ENCODE peak calls at places on chromosomes 2 and 18, in six cellular contexts. E, D, F, Y, Q and R are unnamed samples. For H3K36me3, the result is how much of the 10 kb centered on the place peaks cover.

GRCh38 chr2:159214325-159214865 is 72.1 kb downstream of the WDSUB1 start:
- DNase-seq in E (no peak), D (no peak), Y (no peak), Q (no peak), F (no peak), R (peak)

GRCh38 chr2:215178121-215178520 is 39.7 kb upstream of the ABCA12 start:
- DNase-seq in E (no peak), Q (no peak), D (no peak), Y (no peak), F (no peak), R (no peak)

GRCh38 chr18:33751613-33752221 is 173.7 kb downstream of the ASXL3 start:
- DNase-seq in Y (peak), E (no peak), Q (no peak), D (peak), F (no peak), R (peak)

GRCh38 chr2:120791961-120792295 is 56.3 kb downstream of the GLI2 start:
- DNase-seq in Q (no peak), E (no peak), Y (no peak), F (no peak), D (no peak), R (peak)

GRCh38 chr2:27622921-27623384 is 5.9 kb downstream of the CCDC121 start:
- DNase-seq in F (no peak), Y (peak), D (no peak), Q (no peak), E (no peak), R (peak)

GRCh38 chr18:12092398-12093229 is 1.0 kb upstream of the ANKRD62 start:
- DNase-seq in D (peak), E (no peak), Q (no peak), Y (no peak), F (no peak), R (no peak)

GRCh38 chr2:9154061-9154460 is 52.6 kb upstream of the ASAP2 start:
- DNase-seq in F (no peak), Y (no peak), Q (no peak), E (no peak), D (no peak), R (no peak)

GRCh38 chr2:74045454-74045853 is 60.7 kb downstream of the TET3 start:
- DNase-seq in F (no peak), D (no peak), E (no peak), Y (peak), Q (no peak), R (no peak)

GRCh38 chr2:55420244-55420713 is 623 bp upstream of the CCDC88A start:
- DNase-seq in Y (peak), F (no peak), D (no peak), E (no peak), Q (no peak), R (peak)

GRCh38 chr18:76459687-76460350 is 35.2 kb downstream of the ZNF516 start:
- DNase-seq in D (no peak), F (peak), Q (no peak), E (peak), Y (peak), R (peak)

GRCh38 chr18:51531496-51531895 is 334.0 kb upstream of the MEX3C start:
- DNase-seq in D (no peak), E (no peak), Y (no peak), F (no peak), Q (no peak), R (peak)

GRCh38 chr2:170525566-170525900 is 189.6 kb upstream of the SP5 start:
- DNase-seq in Y (peak), E (peak), F (peak), D (no peak), Q (no peak), R (peak)

GRCh38 chr2:175366814-175367213 is 185.3 kb upstream of the ATP5MC3 start:
- DNase-seq in D (peak), Q (peak), Y (peak), F (peak), E (no peak), R (peak)

GRCh38 chr2:109337221-109337620 is 208.2 kb downstream of the SH3RF3 start:
- DNase-seq in Q (no peak), Y (no peak), F (no peak), E (no peak), D (no peak), R (no peak)

GRCh38 chr18:37661061-37661460 is 95.5 kb upstream of the CELF4 start:
- DNase-seq in Q (no peak), Y (no peak), F (no peak), E (no peak), D (no peak), R (no peak)

GRCh38 chr2:18993756-18994155 is 364.7 kb downstream of the OSR1 start:
- DNase-seq in Q (no peak), Y (peak), D (no peak), F (no peak), E (no peak), R (no peak)

GRCh38 chr2:45610281-45611019 is 617 bp downstream of the SRBD1 start:
- DNase-seq in Q (peak), Y (peak), F (peak), D (peak), E (peak), R (peak)

GRCh38 chr2:57448816-57449215 is 597.8 kb upstream of the VRK2 start:
- DNase-seq in Y (peak), D (no peak), Q (no peak), F (no peak), E (no peak), R (no peak)

GRCh38 chr2:237604960-237605359 is 14.4 kb upstream of the RAB17 start:
- DNase-seq in Q (no peak), D (no peak), E (no peak), F (no peak), Y (no peak), R (no peak)

GRCh38 chr18:62720766-62721613 is 5.6 kb downstream of the PHLPP1 start:
- DNase-seq in F (no peak), Q (no peak), E (no peak), D (no peak), Y (no peak), R (no peak)

GRCh38 chr2:176188969-176189665 is 649 bp downstream of the HOXD1 start:
- DNase-seq in F (peak), E (no peak), Y (no peak), D (peak), Q (no peak), R (no peak)

GRCh38 chr2:102120261-102121259 is 22.0 kb upstream of the IL1R1 start:
- DNase-seq in D (no peak), E (no peak), Q (no peak), F (no peak), Y (no peak), R (no peak)

GRCh38 chr2:197286805-197287595 is 23.6 kb downstream of the ANKRD44 start:
- DNase-seq in Y (peak), E (no peak), F (peak), Q (no peak), D (no peak), R (peak)

GRCh38 chr2:191855382-191855781 is 8.5 kb upstream of the CAVIN2 start:
- DNase-seq in E (no peak), F (no peak), Y (no peak), Q (no peak), D (no peak), R (no peak)

GRCh38 chr2:119694470-119694993 is 15.5 kb downstream of the TMEM177 start:
- DNase-seq in D (no peak), Y (no peak), F (no peak), Q (no peak), E (no peak), R (no peak)

GRCh38 chr2:119697290-119698013 is 18.5 kb downstream of the TMEM177 start:
- DNase-seq in F (no peak), Q (no peak), Y (no peak), D (no peak), E (no peak), R (no peak)

GRCh38 chr2:119694994-119695521 is 16.1 kb downstream of the TMEM177 start:
- DNase-seq in Q (no peak), Y (peak), D (no peak), F (no peak), E (no peak), R (peak)

GRCh38 chr2:119696005-119696404 is 17.0 kb downstream of the TMEM177 start:
- DNase-seq in D (no peak), Y (no peak), E (no peak), Q (no peak), F (no peak), R (no peak)

DNA sequence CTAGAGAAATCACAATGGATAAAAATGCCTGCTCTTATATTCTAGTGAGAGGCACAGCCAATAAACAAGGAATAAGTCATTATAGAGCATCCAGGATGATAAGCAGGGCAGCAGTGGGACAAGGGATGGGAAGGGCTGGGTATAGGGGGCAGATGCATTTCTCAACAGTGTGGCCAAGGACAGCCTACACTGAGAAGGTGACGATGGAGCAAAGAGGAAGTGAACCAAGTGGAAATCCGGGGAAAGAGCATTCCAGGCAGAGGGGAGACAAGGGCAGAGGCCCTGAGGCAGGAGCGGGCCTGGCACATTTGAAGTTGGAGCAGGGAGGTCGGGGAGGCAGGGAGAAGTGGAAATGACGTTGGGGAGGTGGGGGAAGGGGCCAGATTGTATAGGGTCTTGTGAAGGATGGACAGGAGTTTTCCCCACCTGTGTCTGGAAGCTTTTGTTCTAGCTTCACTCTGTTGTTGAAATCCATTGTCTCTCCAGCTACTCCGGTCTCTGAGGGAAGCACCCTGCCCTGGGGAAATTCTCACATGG is 17.6 kb downstream of the TMEM177 start:
- DNase-seq in Q (no peak), E (no peak), F (no peak), D (no peak), Y (no peak), R (no peak)
- H3K4me3 ChIP-seq in Q (no peak), E (no peak), F (no peak), D (no peak), Y (no peak), R (no peak)

GRCh38 chr18:79706658-79707057 is 27.1 kb downstream of the CTDP1 start:
- DNase-seq in D (no peak), F (no peak), Q (no peak), E (no peak), Y (no peak), R (no peak)
- H3K36me3 ChIP-seq in D (under half), F (under half), Q (half or more), E (half or more), Y (under half), R (under half)

GRCh38 chr2:149070681-149071355 is 32.3 kb downstream of the LYPD6B start:
- DNase-seq in Y (no peak), Q (no peak), E (no peak), D (no peak), F (no peak), R (no peak)

GRCh38 chr2:149064365-149064841 is 25.9 kb downstream of the LYPD6B start:
- DNase-seq in D (no peak), E (no peak), F (no peak), Y (no peak), Q (no peak), R (no peak)

GRCh38 chr2:149065236-149065635 is 26.7 kb downstream of the LYPD6B start:
- DNase-seq in Y (no peak), E (no peak), Q (no peak), F (no peak), D (no peak), R (peak)

GRCh38 chr2:149068996-149069888 is 30.7 kb downstream of the LYPD6B start:
- DNase-seq in F (no peak), Q (no peak), Y (peak), E (no peak), D (no peak), R (peak)

GRCh38 chr2:149068225-149068995 is 29.9 kb downstream of the LYPD6B start:
- DNase-seq in E (no peak), Q (no peak), D (no peak), F (no peak), Y (no peak), R (no peak)
- H3K4me3 ChIP-seq in E (no peak), Q (no peak), D (no peak), F (no peak), Y (no peak), R (no peak)

GRCh38 chr2:71664161-71664560 is 210.8 kb downstream of the DYSF start:
- DNase-seq in Q (no peak), F (peak), D (no peak), Y (no peak), E (no peak), R (no peak)
- H3K36me3 ChIP-seq in Q (under half), F (under half), D (under half), Y (under half), E (half or more), R (under half)

GRCh38 chr2:164922119-164922518 is 33.2 kb downstream of the SLC38A11 start:
- DNase-seq in Y (no peak), D (no peak), F (no peak), E (no peak), Q (no peak), R (no peak)

GRCh38 chr2:164917296-164917903 is 37.9 kb downstream of the SLC38A11 start:
- DNase-seq in F (peak), Q (peak), E (no peak), Y (peak), D (peak), R (peak)

DNA sequence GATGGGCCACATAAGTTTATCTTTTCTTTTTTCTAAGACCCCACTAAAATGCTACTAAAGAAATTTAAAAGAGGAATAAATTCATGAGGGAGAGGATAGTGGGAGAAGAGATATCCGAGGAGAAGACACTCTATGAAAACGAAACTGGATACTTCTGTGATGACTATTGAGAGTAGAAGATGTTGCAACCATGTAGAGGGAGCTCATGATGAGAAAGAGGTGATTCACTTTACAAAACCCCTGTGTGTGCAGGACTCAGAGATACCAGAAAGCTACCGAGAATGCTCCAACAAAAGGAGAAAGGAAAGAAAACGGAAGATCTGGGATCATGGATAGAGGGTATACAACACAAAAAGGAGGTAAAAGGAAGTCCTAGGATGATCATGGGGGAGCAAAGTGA is 34.9 kb downstream of the SLC38A11 start:
- DNase-seq in E (no peak), Q (no peak), Y (peak), F (no peak), D (no peak), R (peak)
- H3K4me3 ChIP-seq in E (no peak), Q (no peak), Y (peak), F (no peak), D (no peak), R (no peak)

GRCh38 chr2:218249686-218250085 is 11.1 kb upstream of the GPBAR1 start:
- DNase-seq in D (no peak), Y (no peak), E (no peak), F (no peak), Q (no peak), R (no peak)

GRCh38 chr2:218255441-218255840 is 5.4 kb upstream of the GPBAR1 start:
- DNase-seq in Y (no peak), D (no peak), Q (no peak), F (no peak), E (no peak), R (peak)

GRCh38 chr2:218257390-218257981 is 3.3 kb upstream of the GPBAR1 start:
- DNase-seq in E (no peak), Q (no peak), Y (peak), F (peak), D (peak), R (peak)

GRCh38 chr2:218256612-218257350 is 4.0 kb upstream of the GPBAR1 start:
- DNase-seq in F (no peak), Q (no peak), Y (no peak), E (no peak), D (no peak), R (no peak)

DNA sequence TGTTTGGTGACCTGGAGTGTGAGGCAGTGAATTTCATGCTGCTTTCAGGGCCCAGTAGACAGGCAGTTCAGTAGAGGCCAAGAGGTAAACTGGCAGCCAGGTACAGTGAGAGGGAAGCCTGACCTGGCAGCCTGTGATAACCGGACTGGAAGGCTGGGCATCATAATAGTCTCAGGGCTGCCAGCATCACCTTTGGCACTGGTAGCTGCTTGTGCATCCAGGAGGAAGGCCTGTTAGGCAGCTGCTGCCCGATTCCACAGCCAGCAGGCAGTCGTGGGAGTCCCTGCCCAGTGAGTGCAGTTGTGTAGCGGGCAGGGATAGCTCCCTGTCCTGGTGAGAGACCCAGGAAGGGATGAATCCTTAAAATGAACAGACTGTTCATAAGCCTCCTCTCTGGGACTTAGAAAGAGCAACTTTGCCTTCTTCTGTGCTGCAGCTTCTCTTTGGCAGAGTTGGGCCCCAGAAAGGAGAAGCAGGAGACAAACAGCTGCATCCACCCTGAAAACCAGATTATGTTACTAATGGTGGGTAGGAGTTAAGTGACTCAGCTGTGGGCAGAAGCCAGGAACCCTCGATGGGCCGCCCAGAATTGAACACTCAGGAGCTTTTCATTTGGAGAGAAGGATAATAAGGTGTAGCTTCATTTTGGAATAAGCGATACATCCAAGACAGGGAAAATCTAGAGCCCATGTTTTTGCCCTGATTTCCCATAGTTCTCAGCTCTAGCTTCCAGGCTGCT is 8.1 kb upstream of the GPBAR1 start:
- DNase-seq in Q (no peak), E (no peak), D (no peak), Y (no peak), F (no peak), R (no peak)
- H3K36me3 ChIP-seq in Q (half or more), E (half or more), D (under half), Y (half or more), F (under half), R (under half)

GRCh38 chr2:115163572-115163971 is 721.1 kb downstream of the DPP10 start:
- DNase-seq in F (no peak), D (no peak), E (no peak), Y (no peak), Q (no peak), R (no peak)
- H3K4me3 ChIP-seq in F (no peak), D (no peak), E (no peak), Y (no peak), Q (no peak), R (no peak)

DNA sequence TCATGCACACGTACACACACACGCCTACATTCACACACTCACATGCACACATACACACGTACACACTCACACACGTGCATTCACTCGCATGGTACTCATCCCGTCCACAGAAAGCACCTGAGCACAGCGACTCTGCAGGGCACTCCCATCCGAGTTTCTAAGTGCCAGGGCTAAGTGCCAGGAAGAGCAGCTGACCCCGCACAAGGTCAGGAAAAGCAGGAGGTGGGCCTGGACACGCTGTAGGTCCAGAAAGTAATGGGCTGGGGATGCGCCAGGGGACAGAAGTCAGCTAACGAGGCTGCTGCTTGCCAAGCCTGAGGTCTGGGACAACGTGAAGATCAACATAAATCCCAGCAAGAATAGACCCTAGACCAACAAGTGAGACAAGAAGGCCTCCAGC is 15.8 kb downstream of the ADI1 start:
- DNase-seq in E (no peak), D (no peak), F (no peak), Y (no peak), Q (no peak), R (no peak)
- H3K36me3 ChIP-seq in E (half or more), D (under half), F (under half), Y (half or more), Q (half or more), R (under half)

DNA sequence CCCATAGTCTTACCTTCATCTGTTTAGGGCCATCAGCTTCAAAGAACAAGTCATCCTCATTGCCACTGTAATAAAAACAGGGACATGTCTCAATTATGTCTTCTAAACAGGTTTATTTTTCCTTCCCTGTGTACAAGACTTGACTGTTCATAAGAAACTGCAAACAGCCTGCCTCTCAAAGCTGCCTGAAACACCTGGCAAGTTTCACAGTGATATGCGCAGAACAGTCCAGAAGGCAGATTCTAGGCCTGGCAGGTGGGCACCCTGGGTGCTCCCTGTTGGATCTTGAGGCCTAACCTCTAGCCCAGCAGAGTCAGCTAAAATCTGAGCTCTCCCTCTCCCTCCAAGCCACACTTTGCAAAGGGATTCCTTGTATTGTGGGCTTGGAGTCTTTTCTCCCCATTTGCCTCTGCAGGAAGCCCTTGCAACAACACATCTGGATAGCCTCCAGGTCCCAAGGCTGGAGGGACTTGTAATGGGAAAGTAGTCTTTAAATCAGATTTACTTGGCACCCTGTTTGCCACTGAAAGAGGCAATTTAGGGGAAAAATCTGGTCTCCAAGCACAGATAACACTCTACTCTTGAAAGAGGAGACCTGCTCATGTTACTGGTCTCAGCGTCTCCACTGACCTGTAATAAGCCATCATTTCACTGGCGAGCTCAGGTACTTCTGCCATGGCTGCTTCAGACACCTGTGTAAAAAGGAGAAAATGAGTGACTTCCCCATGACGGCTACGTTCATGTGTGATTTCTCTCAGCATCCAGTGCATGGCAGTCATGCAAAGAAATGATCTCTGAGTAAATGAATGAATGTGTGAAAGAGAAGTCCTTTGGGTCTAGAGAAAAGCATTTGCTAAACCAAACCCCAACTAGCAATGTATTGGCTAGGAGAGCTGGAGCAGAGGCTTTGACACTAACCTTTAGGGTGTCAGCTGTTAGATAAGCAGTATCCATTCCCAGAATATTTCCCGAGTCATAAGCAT is 735 bp downstream of the IL1B start:
- DNase-seq in D (no peak), E (no peak), Y (no peak), F (no peak), Q (no peak), R (no peak)
- H3K4me3 ChIP-seq in D (no peak), E (no peak), Y (peak), F (no peak), Q (no peak), R (peak)